ENCODE peak calls at places on chromosomes 2 and 18, in ten cellular contexts. G, R, Z, N, D, A, V, U, Y and S are unnamed samples.

GRCh38 chr2:20421988-20422678 is 24.7 kb upstream of the RHOB start:
- DNase-seq in N (peak), Z (peak), R (no peak), D (no peak), U (no peak), G (no peak), V (peak), A (no peak), Y (no peak), S (no peak)

GRCh38 chr2:131092409-131093065 is 723 bp downstream of the FAM168B start:
- DNase-seq in D (no peak), Y (no peak), A (no peak), R (no peak), Z (no peak), G (peak), V (no peak), U (peak), N (no peak), S (no peak)

GRCh38 chr2:3751281-3751680 is 47.9 kb downstream of the DCDC2C start:
- DNase-seq in U (no peak), R (no peak), N (no peak), Y (no peak), A (no peak), V (no peak), Z (no peak), G (no peak), D (no peak), S (no peak)

GRCh38 chr18:58491113-58491696 is 137.7 kb downstream of the ALPK2 start:
- DNase-seq in R (no peak), Y (no peak), D (no peak), Z (no peak), V (no peak), N (no peak), G (no peak), U (no peak), A (no peak), S (no peak)

GRCh38 chr2:147433822-147434221 is 411.0 kb upstream of the ACVR2A start:
- DNase-seq in N (no peak), Y (no peak), G (no peak), V (no peak), R (no peak), Z (no peak), D (no peak), U (no peak), A (no peak), S (no peak)

GRCh38 chr2:160220545-160221009 is 20.5 kb upstream of the ITGB6 start:
- DNase-seq in Z (no peak), Y (no peak), U (no peak), V (no peak), R (no peak), A (no peak), N (no peak), D (no peak), G (no peak), S (peak)

GRCh38 chr2:239300871-239301742 is 99.7 kb downstream of the HDAC4 start:
- DNase-seq in D (no peak), A (no peak), Y (no peak), U (no peak), Z (no peak), R (no peak), N (peak), G (no peak), V (no peak), S (no peak)

GRCh38 chr18:59517446-59518171 is 158.5 kb upstream of the LMAN1 start:
- DNase-seq in U (peak), G (no peak), N (no peak), V (no peak), Y (no peak), R (no peak), Z (no peak), A (peak), D (no peak), S (no peak)

GRCh38 chr2:201579536-201579935 is 63.8 kb downstream of the TMEM237 start:
- DNase-seq in Y (no peak), U (no peak), A (no peak), Z (no peak), N (no peak), V (no peak), D (no peak), R (no peak), G (no peak), S (no peak)

GRCh38 chr2:106095478-106096392 is 98.4 kb downstream of the UXS1 start:
- DNase-seq in G (no peak), Z (peak), Y (peak), U (no peak), V (no peak), N (no peak), A (no peak), R (no peak), D (peak), S (peak)

GRCh38 chr18:59323931-59324622 is 5.6 kb upstream of the CPLX4 start:
- DNase-seq in U (no peak), V (no peak), N (no peak), G (no peak), Y (no peak), R (no peak), A (no peak), D (no peak), Z (no peak), S (no peak)

GRCh38 chr2:207796585-207797350 is 27.1 kb upstream of the FZD5 start:
- DNase-seq in U (no peak), N (no peak), D (no peak), Y (no peak), G (no peak), Z (no peak), R (peak), V (no peak), A (no peak), S (no peak)

GRCh38 chr2:42996528-42996927 is 204.1 kb upstream of the HAAO start:
- DNase-seq in G (no peak), Z (no peak), V (no peak), R (no peak), U (no peak), N (peak), D (no peak), Y (no peak), A (no peak), S (no peak)

GRCh38 chr2:236176417-236176816 is 8.2 kb upstream of the GBX2 start:
- DNase-seq in R (no peak), N (no peak), V (no peak), A (no peak), D (no peak), U (peak), Y (no peak), Z (no peak), G (peak), S (no peak)

GRCh38 chr2:187206071-187206470 is 242.0 kb downstream of the CALCRL start:
- DNase-seq in V (no peak), G (no peak), R (no peak), D (no peak), Y (no peak), U (no peak), N (no peak), Z (no peak), A (no peak), S (no peak)

GRCh38 chr2:162072181-162072702 is 1.8 kb downstream of the DPP4 start:
- DNase-seq in N (no peak), A (no peak), V (peak), R (no peak), Z (no peak), Y (no peak), U (no peak), D (no peak), G (no peak), S (no peak)

GRCh38 chr2:44943693-44944101 is 2.2 kb downstream of the SIX3 start:
- DNase-seq in N (no peak), Y (no peak), R (no peak), Z (no peak), G (peak), V (no peak), D (no peak), A (no peak), U (no peak), S (no peak)